ENCODE peak calls at places on chromosomes 13 and 19, in six cellular contexts. One of them, this sample, is unnamed.

GRCh38 chr13:44869167-44869566 is 120.1 kb downstream of the NUFIP1 start:
- DNase-seq in effector memory CD4-positive, alpha-beta T cell: no peak
- DNase-seq in MM.1S: no peak
- DNase-seq in CD4-positive, alpha-beta memory T cell: no peak
- DNase-seq in CD8-positive, alpha-beta memory T cell: no peak
- DNase-seq in mesendoderm: no peak
- DNase-seq in this sample: no peak

GRCh38 chr13:77988355-77988754 is 69.7 kb upstream of the EDNRB start:
- DNase-seq in effector memory CD4-positive, alpha-beta T cell: no peak
- DNase-seq in MM.1S: no peak
- DNase-seq in CD4-positive, alpha-beta memory T cell: no peak
- DNase-seq in CD8-positive, alpha-beta memory T cell: no peak
- DNase-seq in mesendoderm: no peak
- DNase-seq in this sample: no peak

GRCh38 chr13:99034333-99035085 is 56.6 kb upstream of the DOCK9 start:
- DNase-seq in effector memory CD4-positive, alpha-beta T cell: no peak
- DNase-seq in MM.1S: no peak
- DNase-seq in CD4-positive, alpha-beta memory T cell: no peak
- DNase-seq in CD8-positive, alpha-beta memory T cell: no peak
- DNase-seq in mesendoderm: peak; percentile 57
- DNase-seq in this sample: no peak

GRCh38 chr19:21197589-21198295 is 55.9 kb downstream of the ZNF431 start:
- DNase-seq in effector memory CD4-positive, alpha-beta T cell: no peak
- DNase-seq in MM.1S: no peak
- DNase-seq in CD4-positive, alpha-beta memory T cell: no peak
- DNase-seq in CD8-positive, alpha-beta memory T cell: no peak
- DNase-seq in mesendoderm: no peak
- DNase-seq in this sample: no peak

GRCh38 chr13:41652735-41653361 is 195.5 kb downstream of the RGCC start:
- DNase-seq in effector memory CD4-positive, alpha-beta T cell: no peak
- DNase-seq in MM.1S: no peak
- DNase-seq in CD4-positive, alpha-beta memory T cell: peak; percentile 54
- DNase-seq in CD8-positive, alpha-beta memory T cell: peak; percentile 51
- DNase-seq in mesendoderm: peak; percentile 42
- DNase-seq in this sample: peak; percentile 37

GRCh38 chr13:61128850-61129645 is 286.6 kb downstream of the PCDH20 start:
- DNase-seq in effector memory CD4-positive, alpha-beta T cell: no peak
- DNase-seq in MM.1S: no peak
- DNase-seq in CD4-positive, alpha-beta memory T cell: no peak
- DNase-seq in CD8-positive, alpha-beta memory T cell: no peak
- DNase-seq in mesendoderm: peak; percentile 25
- DNase-seq in this sample: no peak

GRCh38 chr19:7179917-7180306 is 110.4 kb downstream of the ZNF557 start:
- DNase-seq in effector memory CD4-positive, alpha-beta T cell: no peak
- DNase-seq in MM.1S: no peak
- DNase-seq in CD4-positive, alpha-beta memory T cell: no peak
- DNase-seq in CD8-positive, alpha-beta memory T cell: no peak
- DNase-seq in mesendoderm: no peak
- DNase-seq in this sample: no peak

GRCh38 chr19:33872445-33873320 is 76.0 kb downstream of the KCTD15 start:
- DNase-seq in effector memory CD4-positive, alpha-beta T cell: no peak
- DNase-seq in MM.1S: no peak
- DNase-seq in CD4-positive, alpha-beta memory T cell: no peak
- DNase-seq in CD8-positive, alpha-beta memory T cell: no peak
- DNase-seq in mesendoderm: no peak
- DNase-seq in this sample: no peak

GRCh38 chr19:13277104-13277809 is 127.0 kb downstream of the IER2 start:
- DNase-seq in effector memory CD4-positive, alpha-beta T cell: peak; percentile 25
- DNase-seq in MM.1S: peak; percentile 78
- DNase-seq in CD4-positive, alpha-beta memory T cell: peak; percentile 81
- DNase-seq in CD8-positive, alpha-beta memory T cell: peak; percentile 64
- DNase-seq in mesendoderm: peak; percentile 81
- DNase-seq in this sample: peak; percentile 92

GRCh38 chr19:41934849-41935374 is 6.7 kb upstream of the ERFL start:
- DNase-seq in effector memory CD4-positive, alpha-beta T cell: peak; percentile 51
- DNase-seq in MM.1S: peak; percentile 55
- DNase-seq in CD4-positive, alpha-beta memory T cell: peak; percentile 66
- DNase-seq in CD8-positive, alpha-beta memory T cell: peak; percentile 85
- DNase-seq in mesendoderm: peak; percentile 88
- DNase-seq in this sample: peak; percentile 84

GRCh38 chr13:26051231-26052135 is at the start of gene SHISA2:
- DNase-seq in effector memory CD4-positive, alpha-beta T cell: no peak
- DNase-seq in MM.1S: peak; percentile 56
- DNase-seq in CD4-positive, alpha-beta memory T cell: peak; percentile 41
- DNase-seq in CD8-positive, alpha-beta memory T cell: no peak
- DNase-seq in mesendoderm: peak; percentile 71
- DNase-seq in this sample: peak; percentile 90

GRCh38 chr13:75788494-75788991 is 152.4 kb downstream of the LMO7 start:
- DNase-seq in effector memory CD4-positive, alpha-beta T cell: no peak
- DNase-seq in MM.1S: no peak
- DNase-seq in CD4-positive, alpha-beta memory T cell: no peak
- DNase-seq in CD8-positive, alpha-beta memory T cell: no peak
- DNase-seq in mesendoderm: no peak
- DNase-seq in this sample: peak; percentile 94

GRCh38 chr13:37295046-37295445 is 189.6 kb upstream of the CSNK1A1L start:
- DNase-seq in effector memory CD4-positive, alpha-beta T cell: no peak
- DNase-seq in MM.1S: no peak
- DNase-seq in CD4-positive, alpha-beta memory T cell: no peak
- DNase-seq in CD8-positive, alpha-beta memory T cell: no peak
- DNase-seq in mesendoderm: no peak
- DNase-seq in this sample: no peak

GRCh38 chr19:43552616-43553015 is 19.6 kb downstream of the ZNF575 start:
- DNase-seq in effector memory CD4-positive, alpha-beta T cell: no peak
- DNase-seq in MM.1S: no peak
- DNase-seq in CD4-positive, alpha-beta memory T cell: no peak
- DNase-seq in CD8-positive, alpha-beta memory T cell: no peak
- DNase-seq in mesendoderm: no peak
- DNase-seq in this sample: peak; percentile 85

GRCh38 chr19:33675501-33676124 is 53.9 kb downstream of the CHST8 start:
- DNase-seq in effector memory CD4-positive, alpha-beta T cell: no peak
- DNase-seq in MM.1S: no peak
- DNase-seq in CD4-positive, alpha-beta memory T cell: no peak
- DNase-seq in CD8-positive, alpha-beta memory T cell: no peak
- DNase-seq in mesendoderm: no peak
- DNase-seq in this sample: no peak

GRCh38 chr13:61728468-61728867 is 312.8 kb upstream of the PCDH20 start:
- DNase-seq in effector memory CD4-positive, alpha-beta T cell: no peak
- DNase-seq in MM.1S: no peak
- DNase-seq in CD4-positive, alpha-beta memory T cell: no peak
- DNase-seq in CD8-positive, alpha-beta memory T cell: no peak
- DNase-seq in mesendoderm: no peak
- DNase-seq in this sample: peak; percentile 32

GRCh38 chr19:4414144-4414799 is 11.8 kb downstream of the CHAF1A start:
- DNase-seq in effector memory CD4-positive, alpha-beta T cell: no peak
- DNase-seq in MM.1S: no peak
- DNase-seq in CD4-positive, alpha-beta memory T cell: no peak
- DNase-seq in CD8-positive, alpha-beta memory T cell: no peak
- DNase-seq in mesendoderm: no peak
- DNase-seq in this sample: no peak

GRCh38 chr13:101309014-101309619 is 107.2 kb downstream of the NALCN start:
- DNase-seq in effector memory CD4-positive, alpha-beta T cell: no peak
- DNase-seq in MM.1S: no peak
- DNase-seq in CD4-positive, alpha-beta memory T cell: no peak
- DNase-seq in CD8-positive, alpha-beta memory T cell: no peak
- DNase-seq in mesendoderm: no peak
- DNase-seq in this sample: no peak

GRCh38 chr13:29162638-29163037 is 342.5 kb downstream of the MTUS2 start:
- DNase-seq in effector memory CD4-positive, alpha-beta T cell: no peak
- DNase-seq in MM.1S: peak; percentile 74
- DNase-seq in CD4-positive, alpha-beta memory T cell: no peak
- DNase-seq in CD8-positive, alpha-beta memory T cell: no peak
- DNase-seq in mesendoderm: peak; percentile 79
- DNase-seq in this sample: no peak

GRCh38 chr19:55605637-55606470 is at the start of gene ZNF865:
- DNase-seq in effector memory CD4-positive, alpha-beta T cell: peak; percentile 58
- DNase-seq in MM.1S: peak; percentile 71
- DNase-seq in CD4-positive, alpha-beta memory T cell: peak; percentile 73
- DNase-seq in CD8-positive, alpha-beta memory T cell: peak; percentile 79
- DNase-seq in mesendoderm: peak; percentile 97
- DNase-seq in this sample: peak; percentile 87

GRCh38 chr19:17719730-17720486 is 628 bp downstream of the MAP1S start:
- DNase-seq in effector memory CD4-positive, alpha-beta T cell: no peak
- DNase-seq in MM.1S: peak; percentile 19
- DNase-seq in CD4-positive, alpha-beta memory T cell: peak; percentile 17
- DNase-seq in CD8-positive, alpha-beta memory T cell: peak; percentile 57
- DNase-seq in mesendoderm: no peak
- DNase-seq in this sample: no peak

GRCh38 chr19:41542622-41543021 is 33.3 kb upstream of the CEACAM21 start:
- DNase-seq in effector memory CD4-positive, alpha-beta T cell: no peak
- DNase-seq in MM.1S: no peak
- DNase-seq in CD4-positive, alpha-beta memory T cell: no peak
- DNase-seq in CD8-positive, alpha-beta memory T cell: no peak
- DNase-seq in mesendoderm: no peak
- DNase-seq in this sample: no peak

GRCh38 chr19:50416034-50416814 is 2.5 kb upstream of the SPIB start:
- DNase-seq in effector memory CD4-positive, alpha-beta T cell: no peak
- DNase-seq in MM.1S: no peak
- DNase-seq in CD4-positive, alpha-beta memory T cell: no peak
- DNase-seq in CD8-positive, alpha-beta memory T cell: no peak
- DNase-seq in mesendoderm: no peak
- DNase-seq in this sample: no peak

GRCh38 chr13:110449225-110450015 is 112.1 kb downstream of the RAB20 start:
- DNase-seq in effector memory CD4-positive, alpha-beta T cell: no peak
- DNase-seq in MM.1S: no peak
- DNase-seq in CD4-positive, alpha-beta memory T cell: no peak
- DNase-seq in CD8-positive, alpha-beta memory T cell: no peak
- DNase-seq in mesendoderm: no peak
- DNase-seq in this sample: no peak

GRCh38 chr13:44301639-44302015 is 72.0 kb upstream of the SERP2 start:
- DNase-seq in effector memory CD4-positive, alpha-beta T cell: no peak
- DNase-seq in MM.1S: no peak
- DNase-seq in CD4-positive, alpha-beta memory T cell: no peak
- DNase-seq in CD8-positive, alpha-beta memory T cell: no peak
- DNase-seq in mesendoderm: no peak
- DNase-seq in this sample: no peak

DNA sequence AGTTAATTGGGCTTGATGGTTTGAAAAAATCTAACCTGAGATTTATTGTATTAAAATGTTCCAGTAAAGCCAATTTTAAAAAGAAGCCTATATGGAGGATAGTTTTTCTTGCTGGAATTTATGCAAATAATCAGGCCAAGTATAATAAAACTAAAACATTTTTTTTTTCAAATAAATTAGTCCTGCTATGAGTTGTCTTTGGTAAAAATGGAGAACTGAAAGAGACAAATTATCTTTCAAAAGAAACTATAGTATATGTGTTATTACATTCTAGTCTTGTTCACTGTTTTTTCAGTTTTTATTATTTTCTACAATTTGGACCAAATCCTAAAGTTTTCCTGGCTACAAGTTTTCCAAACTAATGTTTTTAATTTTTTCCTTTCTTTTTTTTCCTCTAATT is 468.9 kb downstream of the UQCRFS1 start:
- DNase-seq in effector memory CD4-positive, alpha-beta T cell: no peak
- DNase-seq in MM.1S: no peak
- DNase-seq in CD4-positive, alpha-beta memory T cell: no peak
- DNase-seq in CD8-positive, alpha-beta memory T cell: no peak
- DNase-seq in mesendoderm: no peak
- DNase-seq in this sample: no peak
- H3K27ac ChIP-seq in effector memory CD4-positive, alpha-beta T cell: no peak overlapping the region
- H3K27ac ChIP-seq in MM.1S: no peak overlapping the region
- H3K27ac ChIP-seq in CD4-positive, alpha-beta memory T cell: no peak overlapping the region
- H3K27ac ChIP-seq in CD8-positive, alpha-beta memory T cell: no peak overlapping the region
- H3K27ac ChIP-seq in mesendoderm: no peak overlapping the region
- H3K27ac ChIP-seq in this sample: no peak overlapping the region

GRCh38 chr19:44637390-44637764 is 6.3 kb upstream of the PVR start:
- DNase-seq in effector memory CD4-positive, alpha-beta T cell: no peak
- DNase-seq in MM.1S: no peak
- DNase-seq in CD4-positive, alpha-beta memory T cell: no peak
- DNase-seq in CD8-positive, alpha-beta memory T cell: no peak
- DNase-seq in mesendoderm: no peak
- DNase-seq in this sample: no peak

GRCh38 chr19:44641866-44642265 is 1.8 kb upstream of the PVR start:
- DNase-seq in effector memory CD4-positive, alpha-beta T cell: no peak
- DNase-seq in MM.1S: no peak
- DNase-seq in CD4-positive, alpha-beta memory T cell: no peak
- DNase-seq in CD8-positive, alpha-beta memory T cell: no peak
- DNase-seq in mesendoderm: no peak
- DNase-seq in this sample: no peak

GRCh38 chr19:44642375-44642774 is 1.3 kb upstream of the PVR start:
- DNase-seq in effector memory CD4-positive, alpha-beta T cell: no peak
- DNase-seq in MM.1S: no peak
- DNase-seq in CD4-positive, alpha-beta memory T cell: no peak
- DNase-seq in CD8-positive, alpha-beta memory T cell: no peak
- DNase-seq in mesendoderm: no peak
- DNase-seq in this sample: no peak

GRCh38 chr19:44641460-44641859 is 2.2 kb upstream of the PVR start:
- DNase-seq in effector memory CD4-positive, alpha-beta T cell: no peak
- DNase-seq in MM.1S: no peak
- DNase-seq in CD4-positive, alpha-beta memory T cell: no peak
- DNase-seq in CD8-positive, alpha-beta memory T cell: no peak
- DNase-seq in mesendoderm: no peak
- DNase-seq in this sample: no peak

GRCh38 chr19:44640518-44640917 is 3.2 kb upstream of the PVR start:
- DNase-seq in effector memory CD4-positive, alpha-beta T cell: no peak
- DNase-seq in MM.1S: no peak
- DNase-seq in CD4-positive, alpha-beta memory T cell: no peak
- DNase-seq in CD8-positive, alpha-beta memory T cell: no peak
- DNase-seq in mesendoderm: no peak
- DNase-seq in this sample: no peak
- H3K4me1 ChIP-seq in effector memory CD4-positive, alpha-beta T cell: no peaks in the 10 kb centered on the region
- H3K4me1 ChIP-seq in MM.1S: no peaks in the 10 kb centered on the region
- H3K4me1 ChIP-seq in CD4-positive, alpha-beta memory T cell: peaks cover 6% of the 10 kb centered on the region
- H3K4me1 ChIP-seq in CD8-positive, alpha-beta memory T cell: no peaks in the 10 kb centered on the region
- H3K4me1 ChIP-seq in mesendoderm: no peaks in the 10 kb centered on the region
- H3K4me1 ChIP-seq in this sample: peaks cover 16% of the 10 kb centered on the region

GRCh38 chr13:112131081-112131739 is 64.3 kb downstream of the SOX1 start:
- DNase-seq in effector memory CD4-positive, alpha-beta T cell: no peak
- DNase-seq in MM.1S: no peak
- DNase-seq in CD4-positive, alpha-beta memory T cell: no peak
- DNase-seq in CD8-positive, alpha-beta memory T cell: no peak
- DNase-seq in mesendoderm: no peak
- DNase-seq in this sample: no peak

GRCh38 chr13:112133489-112134149 is 66.7 kb downstream of the SOX1 start:
- DNase-seq in effector memory CD4-positive, alpha-beta T cell: no peak
- DNase-seq in MM.1S: no peak
- DNase-seq in CD4-positive, alpha-beta memory T cell: no peak
- DNase-seq in CD8-positive, alpha-beta memory T cell: no peak
- DNase-seq in mesendoderm: no peak
- DNase-seq in this sample: no peak

GRCh38 chr13:112132142-112132541 is 65.2 kb downstream of the SOX1 start:
- DNase-seq in effector memory CD4-positive, alpha-beta T cell: no peak
- DNase-seq in MM.1S: no peak
- DNase-seq in CD4-positive, alpha-beta memory T cell: no peak
- DNase-seq in CD8-positive, alpha-beta memory T cell: no peak
- DNase-seq in mesendoderm: no peak
- DNase-seq in this sample: no peak

GRCh38 chr13:112132619-112133018 is 65.7 kb downstream of the SOX1 start:
- DNase-seq in effector memory CD4-positive, alpha-beta T cell: no peak
- DNase-seq in MM.1S: no peak
- DNase-seq in CD4-positive, alpha-beta memory T cell: no peak
- DNase-seq in CD8-positive, alpha-beta memory T cell: no peak
- DNase-seq in mesendoderm: no peak
- DNase-seq in this sample: no peak

GRCh38 chr13:112131740-112132113 is 64.8 kb downstream of the SOX1 start:
- DNase-seq in effector memory CD4-positive, alpha-beta T cell: no peak
- DNase-seq in MM.1S: no peak
- DNase-seq in CD4-positive, alpha-beta memory T cell: no peak
- DNase-seq in CD8-positive, alpha-beta memory T cell: no peak
- DNase-seq in mesendoderm: no peak
- DNase-seq in this sample: no peak
- H3K27me3 ChIP-seq in effector memory CD4-positive, alpha-beta T cell: no peaks in the 10 kb centered on the region
- H3K27me3 ChIP-seq in MM.1S: peaks cover 10% of the 10 kb centered on the region
- H3K27me3 ChIP-seq in CD4-positive, alpha-beta memory T cell: no peaks in the 10 kb centered on the region
- H3K27me3 ChIP-seq in CD8-positive, alpha-beta memory T cell: no peaks in the 10 kb centered on the region
- H3K27me3 ChIP-seq in mesendoderm: no peaks in the 10 kb centered on the region
- H3K27me3 ChIP-seq in this sample: no peaks in the 10 kb centered on the region

GRCh38 chr19:15280048-15280725 is 47.9 kb upstream of the EPHX3 start:
- DNase-seq in effector memory CD4-positive, alpha-beta T cell: no peak
- DNase-seq in MM.1S: no peak
- DNase-seq in CD4-positive, alpha-beta memory T cell: no peak
- DNase-seq in CD8-positive, alpha-beta memory T cell: no peak
- DNase-seq in mesendoderm: peak; percentile 85
- DNase-seq in this sample: peak; percentile 69
- H3K27ac ChIP-seq in effector memory CD4-positive, alpha-beta T cell: peak overlapping the region; percentile 23
- H3K27ac ChIP-seq in MM.1S: peak overlapping the region; percentile 20
- H3K27ac ChIP-seq in CD4-positive, alpha-beta memory T cell: peak overlapping the region; percentile 9
- H3K27ac ChIP-seq in CD8-positive, alpha-beta memory T cell: no peak overlapping the region
- H3K27ac ChIP-seq in mesendoderm: peak overlapping the region; percentile 13
- H3K27ac ChIP-seq in this sample: peak overlapping the region; percentile 83

This sample was measured in SJCRH30.